ENCODE peak calls at places on chromosome 13, in four cellular contexts. One of them, this sample, is unnamed.

GRCh38 chr13:32340917-32341316 is 25.6 kb downstream of the BRCA2 start:
- DNase-seq in cardiac muscle cell: no peak
- DNase-seq in activated B cell treated with CpG ODN at 0.5 μM for 24 hours: no peak
- DNase-seq in SK-N-SH: no peak
- DNase-seq in this sample: no peak

GRCh38 chr13:30340367-30341184 is 33.2 kb upstream of the KATNAL1 start:
- DNase-seq in activated B cell treated with CpG ODN at 0.5 μM for 24 hours: no peak
- DNase-seq in cardiac muscle cell: peak; percentile 13
- DNase-seq in SK-N-SH: peak; percentile 29
- DNase-seq in this sample: no peak

GRCh38 chr13:83265279-83265678 is 617.0 kb downstream of the SLITRK1 start:
- DNase-seq in activated B cell treated with CpG ODN at 0.5 μM for 24 hours: no peak
- DNase-seq in SK-N-SH: no peak
- DNase-seq in cardiac muscle cell: no peak
- DNase-seq in this sample: no peak

GRCh38 chr13:113843063-113843654 is 20.7 kb downstream of the GAS6 start:
- DNase-seq in cardiac muscle cell: no peak
- DNase-seq in activated B cell treated with CpG ODN at 0.5 μM for 24 hours: no peak
- DNase-seq in SK-N-SH: no peak
- DNase-seq in this sample: no peak

GRCh38 chr13:79519252-79519651 is 38.3 kb downstream of the NDFIP2 start:
- DNase-seq in SK-N-SH: no peak
- DNase-seq in activated B cell treated with CpG ODN at 0.5 μM for 24 hours: no peak
- DNase-seq in cardiac muscle cell: no peak
- DNase-seq in this sample: no peak

GRCh38 chr13:30148171-30148754 is 159.1 kb downstream of the KATNAL1 start:
- DNase-seq in activated B cell treated with CpG ODN at 0.5 μM for 24 hours: no peak
- DNase-seq in cardiac muscle cell: no peak
- DNase-seq in SK-N-SH: no peak
- DNase-seq in this sample: no peak

GRCh38 chr13:18212873-18213272 is 968.8 kb downstream of the TUBA3C start:
- DNase-seq in activated B cell treated with CpG ODN at 0.5 μM for 24 hours: no peak
- DNase-seq in SK-N-SH: no peak
- DNase-seq in cardiac muscle cell: no peak
- DNase-seq in this sample: no peak

GRCh38 chr13:72792640-72793039 is 10.7 kb downstream of the PIBF1 start:
- DNase-seq in cardiac muscle cell: no peak
- DNase-seq in activated B cell treated with CpG ODN at 0.5 μM for 24 hours: no peak
- DNase-seq in SK-N-SH: no peak
- DNase-seq in this sample: no peak

GRCh38 chr13:32047796-32048195 is 16.2 kb downstream of the FRY start:
- DNase-seq in SK-N-SH: no peak
- DNase-seq in activated B cell treated with CpG ODN at 0.5 μM for 24 hours: no peak
- DNase-seq in cardiac muscle cell: no peak
- DNase-seq in this sample: no peak

GRCh38 chr13:57409656-57410055 is 221.9 kb upstream of the PCDH17 start:
- DNase-seq in activated B cell treated with CpG ODN at 0.5 μM for 24 hours: no peak
- DNase-seq in SK-N-SH: no peak
- DNase-seq in cardiac muscle cell: no peak
- DNase-seq in this sample: no peak

GRCh38 chr13:30745917-30746686 is 10.8 kb downstream of the ALOX5AP start:
- DNase-seq in cardiac muscle cell: no peak
- DNase-seq in SK-N-SH: peak; percentile 19
- DNase-seq in activated B cell treated with CpG ODN at 0.5 μM for 24 hours: no peak
- DNase-seq in this sample: no peak

GRCh38 chr13:97015661-97016350 is 21.5 kb upstream of the OXGR1 start:
- DNase-seq in SK-N-SH: no peak
- DNase-seq in cardiac muscle cell: no peak
- DNase-seq in activated B cell treated with CpG ODN at 0.5 μM for 24 hours: no peak
- DNase-seq in this sample: no peak

GRCh38 chr13:44843403-44843802 is 145.9 kb downstream of the NUFIP1 start:
- DNase-seq in cardiac muscle cell: no peak
- DNase-seq in SK-N-SH: no peak
- DNase-seq in activated B cell treated with CpG ODN at 0.5 μM for 24 hours: no peak
- DNase-seq in this sample: no peak

GRCh38 chr13:28493740-28494536 is 990 bp downstream of the FLT1 start:
- DNase-seq in SK-N-SH: peak; percentile 28
- DNase-seq in cardiac muscle cell: peak; percentile 61
- DNase-seq in activated B cell treated with CpG ODN at 0.5 μM for 24 hours: peak; percentile 21
- DNase-seq in this sample: no peak

GRCh38 chr13:98025480-98026025 is 72.1 kb downstream of the IPO5 start:
- DNase-seq in SK-N-SH: no peak
- DNase-seq in cardiac muscle cell: no peak
- DNase-seq in activated B cell treated with CpG ODN at 0.5 μM for 24 hours: no peak
- DNase-seq in this sample: no peak

GRCh38 chr13:33691980-33692379 is 126.0 kb upstream of the RFC3 start:
- DNase-seq in cardiac muscle cell: no peak
- DNase-seq in SK-N-SH: no peak
- DNase-seq in activated B cell treated with CpG ODN at 0.5 μM for 24 hours: no peak
- DNase-seq in this sample: no peak

GRCh38 chr13:23673354-23673753 is 103.1 kb downstream of the TNFRSF19 start:
- DNase-seq in activated B cell treated with CpG ODN at 0.5 μM for 24 hours: no peak
- DNase-seq in SK-N-SH: no peak
- DNase-seq in cardiac muscle cell: no peak
- DNase-seq in this sample: no peak

GRCh38 chr13:101202590-101202989 is 213.7 kb downstream of the NALCN start:
- DNase-seq in cardiac muscle cell: no peak
- DNase-seq in activated B cell treated with CpG ODN at 0.5 μM for 24 hours: no peak
- DNase-seq in SK-N-SH: no peak
- DNase-seq in this sample: no peak

GRCh38 chr13:42379241-42379640 is 107.3 kb downstream of the AKAP11 start:
- DNase-seq in SK-N-SH: no peak
- DNase-seq in cardiac muscle cell: no peak
- DNase-seq in activated B cell treated with CpG ODN at 0.5 μM for 24 hours: no peak
- DNase-seq in this sample: no peak

GRCh38 chr13:49022472-49023144 is 46.9 kb downstream of the FNDC3A start:
- DNase-seq in activated B cell treated with CpG ODN at 0.5 μM for 24 hours: no peak
- DNase-seq in cardiac muscle cell: no peak
- DNase-seq in SK-N-SH: no peak
- DNase-seq in this sample: no peak

DNA sequence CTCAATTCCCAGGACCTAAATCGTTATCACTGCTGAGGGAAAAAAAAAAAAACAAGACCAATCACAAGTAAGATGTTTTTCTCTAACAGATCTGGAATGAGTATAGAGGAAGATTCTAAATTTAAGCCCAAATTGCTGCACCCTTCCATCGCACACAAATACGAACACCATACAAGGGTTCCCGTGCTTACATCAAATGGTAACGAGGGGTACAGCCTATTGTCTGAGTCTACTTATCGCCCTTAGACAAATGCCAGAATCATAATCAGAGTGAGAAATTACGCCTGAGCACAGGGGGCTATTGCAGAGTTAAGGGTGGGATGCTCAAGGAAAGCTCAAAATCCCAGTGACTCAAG is 610 bp downstream of the ZC3H13 start:
- DNase-seq in SK-N-SH: no peak
- DNase-seq in cardiac muscle cell: no peak
- DNase-seq in activated B cell treated with CpG ODN at 0.5 μM for 24 hours: no peak
- DNase-seq in this sample: no peak
- TF ChIP-seq CTCF in SK-N-SH: no peak
- TF ChIP-seq CTCF in cardiac muscle cell: no peak
- TF ChIP-seq CTCF in activated B cell treated with CpG ODN at 0.5 μM for 24 hours: no peak
- TF ChIP-seq CTCF in this sample: no peak

GRCh38 chr13:112392719-112393118 is 16.6 kb downstream of the SPACA7 start:
- DNase-seq in cardiac muscle cell: no peak
- DNase-seq in activated B cell treated with CpG ODN at 0.5 μM for 24 hours: no peak
- DNase-seq in SK-N-SH: no peak
- DNase-seq in this sample: no peak
- TF ChIP-seq CTCF in cardiac muscle cell: no peak
- TF ChIP-seq CTCF in activated B cell treated with CpG ODN at 0.5 μM for 24 hours: no peak
- TF ChIP-seq CTCF in SK-N-SH: peak; percentile 33
- TF ChIP-seq CTCF in this sample: no peak

GRCh38 chr13:64819081-64819480 is 2411.1 kb downstream of the PCDH9 start:
- DNase-seq in SK-N-SH: no peak
- DNase-seq in cardiac muscle cell: no peak
- DNase-seq in activated B cell treated with CpG ODN at 0.5 μM for 24 hours: no peak
- DNase-seq in this sample: no peak
- TF ChIP-seq CTCF in SK-N-SH: peak; percentile 36
- TF ChIP-seq CTCF in cardiac muscle cell: no peak
- TF ChIP-seq CTCF in activated B cell treated with CpG ODN at 0.5 μM for 24 hours: no peak
- TF ChIP-seq CTCF in this sample: no peak

DNA sequence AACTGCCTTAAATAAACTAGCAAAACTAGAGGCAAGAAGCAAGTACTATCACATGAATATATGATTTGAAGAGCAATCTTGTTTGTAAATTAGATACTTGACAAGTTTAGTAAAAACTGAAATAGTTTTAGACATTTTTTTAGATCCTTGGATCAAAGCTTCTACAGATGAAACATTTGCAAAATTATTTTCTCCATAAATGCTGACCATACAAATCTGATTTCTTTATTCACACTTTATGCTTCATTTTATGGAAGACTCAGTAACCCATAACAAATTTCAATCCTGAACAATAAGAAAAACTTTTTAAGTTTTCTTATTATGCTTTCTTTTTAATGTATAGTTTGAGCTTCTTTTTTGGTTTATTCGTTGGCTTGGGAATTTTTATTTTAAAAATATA is 750.2 kb upstream of the SLITRK5 start:
- DNase-seq in cardiac muscle cell: no peak
- DNase-seq in SK-N-SH: no peak
- DNase-seq in activated B cell treated with CpG ODN at 0.5 μM for 24 hours: no peak
- DNase-seq in this sample: no peak
- TF ChIP-seq CTCF in cardiac muscle cell: no peak
- TF ChIP-seq CTCF in SK-N-SH: no peak
- TF ChIP-seq CTCF in activated B cell treated with CpG ODN at 0.5 μM for 24 hours: no peak
- TF ChIP-seq CTCF in this sample: no peak

DNA sequence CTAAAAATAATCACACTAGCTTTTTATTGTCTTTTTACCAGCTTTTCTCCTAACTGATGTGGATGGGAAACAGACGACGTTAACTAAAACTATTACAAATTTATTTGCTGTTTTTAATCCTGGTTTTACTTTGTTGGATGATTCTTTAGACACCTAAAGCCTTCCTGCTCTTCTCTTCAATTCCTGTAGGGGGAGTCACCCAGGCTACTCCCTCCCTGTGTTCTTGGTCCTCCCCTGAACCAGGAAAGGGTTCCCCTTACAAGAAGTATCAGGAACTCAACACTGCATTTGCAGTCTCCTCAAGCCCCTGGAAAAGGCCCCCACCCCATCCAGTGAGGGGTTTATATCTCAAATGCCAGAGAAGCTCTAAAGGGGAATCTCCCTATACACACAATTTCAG is 206.1 kb downstream of the SUCLA2 start:
- DNase-seq in cardiac muscle cell: no peak
- DNase-seq in activated B cell treated with CpG ODN at 0.5 μM for 24 hours: no peak
- DNase-seq in SK-N-SH: peak; percentile 26
- DNase-seq in this sample: no peak
- TF ChIP-seq CTCF in cardiac muscle cell: peak; percentile 70
- TF ChIP-seq CTCF in activated B cell treated with CpG ODN at 0.5 μM for 24 hours: no peak
- TF ChIP-seq CTCF in SK-N-SH: peak; percentile 54
- TF ChIP-seq CTCF in this sample: peak; percentile 29

DNA sequence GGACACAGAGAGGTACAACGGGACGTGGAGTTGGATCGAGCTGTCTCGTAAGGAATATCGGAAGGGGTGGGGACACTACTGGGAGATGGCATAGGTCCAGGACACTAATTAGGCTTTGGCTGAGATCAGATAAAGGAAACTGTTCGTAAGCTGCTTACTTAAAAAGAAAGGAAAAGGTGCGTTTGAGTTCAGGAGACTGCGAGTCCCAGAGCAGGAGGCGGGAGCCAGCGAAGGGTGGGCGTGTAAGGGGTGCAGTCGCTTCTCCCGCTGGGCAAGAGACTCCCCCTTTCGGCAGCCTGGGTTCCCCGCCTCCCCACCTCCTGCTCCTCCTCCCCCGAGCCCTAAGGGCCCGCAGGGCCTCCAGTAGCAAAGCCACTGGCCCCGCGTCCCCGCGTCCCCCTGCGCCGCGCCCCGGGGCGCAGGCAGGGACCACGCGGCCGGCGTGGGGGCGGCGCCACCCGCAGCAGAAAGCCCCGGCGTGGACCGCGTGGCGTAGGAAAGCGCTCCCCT is 571 bp downstream of the ABCC4 start:
- DNase-seq in cardiac muscle cell: peak; percentile 32
- DNase-seq in activated B cell treated with CpG ODN at 0.5 μM for 24 hours: peak; percentile 29
- DNase-seq in SK-N-SH: peak; percentile 75
- DNase-seq in this sample: no peak
- TF ChIP-seq CTCF in cardiac muscle cell: peak; percentile 21
- TF ChIP-seq CTCF in activated B cell treated with CpG ODN at 0.5 μM for 24 hours: no peak
- TF ChIP-seq CTCF in SK-N-SH: peak; percentile 32
- TF ChIP-seq CTCF in this sample: no peak

This sample was measured in mesothelial cell of epicardium.